ENCODE peak calls at places on chromosome 19, in five cellular contexts. D is ascending aorta, G is endothelial cell, K is cardiac muscle cell, B is GM10248. M is an unnamed sample.

GRCh38 chr19:39915101-39915847 is 19.2 kb downstream of the FCGBP start:
- DNase-seq in D (no peak), G (no peak), K (no peak), B (peak), M (peak)

GRCh38 chr19:15935167-15935702 is 906 bp upstream of the CYP4F11 start:
- DNase-seq in D (no peak), G (no peak), K (no peak), B (no peak), M (no peak)

GRCh38 chr19:4503224-4504170 is 14.8 kb downstream of the PLIN4 start:
- DNase-seq in D (no peak), G (no peak), K (no peak), B (no peak), M (no peak)

GRCh38 chr19:46299004-46299509 is 2.2 kb downstream of the HIF3A start:
- DNase-seq in D (peak), G (no peak), K (peak), B (no peak), M (peak)

GRCh38 chr19:38735257-38735686 is 9.0 kb downstream of the CAPN12 start:
- DNase-seq in D (no peak), G (no peak), K (no peak), B (peak), M (no peak)

GRCh38 chr19:10546817-10547216 is 3.1 kb downstream of the ATG4D start:
- DNase-seq in D (no peak), G (no peak), K (no peak), B (no peak), M (no peak)

GRCh38 chr19:31883299-31883990 is 462.0 kb upstream of the ZNF507 start:
- DNase-seq in D (no peak), G (no peak), K (no peak), B (no peak), M (no peak)

GRCh38 chr19:40503300-40503699 is 36.5 kb downstream of the SPTBN4 start:
- DNase-seq in D (no peak), G (no peak), K (no peak), B (peak), M (no peak)

GRCh38 chr19:7850429-7850819 is 20.4 kb downstream of the EVI5L start:
- DNase-seq in D (no peak), G (no peak), K (no peak), B (no peak), M (no peak)

GRCh38 chr19:29697523-29698261 is 17.4 kb downstream of the C19orf12 start:
- DNase-seq in D (no peak), G (no peak), K (no peak), B (no peak), M (no peak)

GRCh38 chr19:44927746-44928145 is 13.3 kb downstream of the APOC1 start:
- DNase-seq in D (no peak), G (no peak), K (peak), B (no peak), M (no peak)

GRCh38 chr19:4968462-4969291 is at the start of gene KDM4B:
- DNase-seq in D (peak), G (peak), K (peak), B (peak), M (peak)

GRCh38 chr19:38079926-38080380 is 144.1 kb downstream of the DPF1 start:
- DNase-seq in D (no peak), G (no peak), K (peak), B (peak), M (no peak)

GRCh38 chr19:48671456-48671995 is 1.3 kb downstream of the NTN5 start:
- DNase-seq in D (no peak), G (no peak), K (no peak), B (no peak), M (no peak)

GRCh38 chr19:24004166-24004565 is 82.8 kb upstream of the ZNF254 start:
- DNase-seq in D (no peak), G (no peak), K (no peak), B (no peak), M (no peak)

GRCh38 chr19:9323557-9323918 is 441 bp upstream of the ZNF559 start:
- DNase-seq in D (peak), G (no peak), K (peak), B (peak), M (no peak)
- TF ChIP-seq CTCF in D (no peak), G (no peak), K (no peak), B (no peak), M (no peak)

DNA sequence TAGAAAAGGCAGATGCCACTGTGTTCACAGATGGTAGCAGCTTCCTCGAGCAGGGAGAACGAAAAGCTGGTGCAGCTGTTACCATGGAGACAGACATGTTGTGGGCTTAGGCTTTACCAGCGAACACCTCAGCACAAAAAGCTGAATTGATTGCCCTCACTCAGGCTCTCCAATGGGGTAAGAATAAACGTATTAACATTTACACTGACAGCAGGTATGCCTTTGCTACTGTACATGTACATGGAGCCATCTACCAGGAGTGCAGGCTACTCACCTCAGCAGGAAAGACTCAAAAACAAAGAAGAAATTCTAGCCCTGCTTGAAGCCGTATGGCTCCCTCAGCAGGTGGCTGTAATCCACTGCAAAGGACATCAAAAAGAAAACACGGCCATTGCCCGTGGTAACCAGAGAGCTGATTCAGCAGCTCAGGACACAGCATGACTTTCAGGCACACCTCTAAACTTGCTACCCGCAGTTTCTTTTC is 197.7 kb downstream of the ZNF737 start:
- DNase-seq in D (no peak), G (peak), K (no peak), B (no peak), M (no peak)
- TF ChIP-seq CTCF in D (no peak), G (no peak), K (no peak), B (no peak), M (peak)

GRCh38 chr19:51514866-51515481 is 13.4 kb upstream of the SIGLEC12 start:
- DNase-seq in D (no peak), G (peak), K (peak), B (peak), M (no peak)

GRCh38 chr19:51508059-51508733 is 6.6 kb upstream of the SIGLEC12 start:
- DNase-seq in D (no peak), G (no peak), K (no peak), B (no peak), M (no peak)

GRCh38 chr19:51513968-51514367 is 12.4 kb upstream of the SIGLEC12 start:
- DNase-seq in D (no peak), G (no peak), K (no peak), B (no peak), M (no peak)

GRCh38 chr19:51509823-51510660 is 8.4 kb upstream of the SIGLEC12 start:
- DNase-seq in D (no peak), G (no peak), K (no peak), B (no peak), M (no peak)

GRCh38 chr19:51511353-51511752 is 9.8 kb upstream of the SIGLEC12 start:
- DNase-seq in D (no peak), G (peak), K (peak), B (no peak), M (no peak)
- TF ChIP-seq CTCF in D (no peak), G (peak), K (peak), B (peak), M (peak)

GRCh38 chr19:18590273-18591272 is 2.0 kb downstream of the REX1BD start:
- DNase-seq in D (no peak), G (peak), K (peak), B (no peak), M (peak)
- TF ChIP-seq CTCF in D (no peak), G (peak), K (peak), B (no peak), M (peak)

DNA sequence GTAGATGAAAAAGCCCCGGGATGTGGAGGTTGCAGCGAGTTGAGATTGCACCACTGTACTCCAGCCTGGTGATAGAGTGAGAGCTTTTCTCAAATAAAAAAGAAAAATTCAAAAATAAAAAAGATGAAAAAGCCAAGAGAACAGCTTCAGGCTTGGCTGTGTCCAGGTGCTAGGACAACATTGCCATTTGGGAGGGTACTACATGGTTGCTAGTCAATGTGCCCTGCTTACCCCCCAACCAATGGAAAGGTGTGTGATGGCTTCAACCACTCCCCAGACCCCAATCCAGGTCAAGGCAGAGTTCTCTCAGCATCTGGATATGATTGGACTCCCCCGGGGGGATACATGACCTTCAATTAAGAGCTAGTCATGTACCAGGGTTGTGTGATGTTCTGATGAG is 2.3 kb upstream of the ANKLE1 start:
- DNase-seq in D (no peak), G (no peak), K (no peak), B (no peak), M (no peak)
- TF ChIP-seq CTCF in D (no peak), G (no peak), K (no peak), B (no peak), M (no peak)

GRCh38 chr19:42023943-42024260 is 29.9 kb upstream of the ATP1A3 start:
- DNase-seq in D (no peak), G (no peak), K (no peak), B (no peak), M (no peak)
- TF ChIP-seq CTCF in D (no peak), G (peak), K (no peak), B (no peak), M (no peak)

GRCh38 chr19:50486823-50487515 is 10.3 kb upstream of the GARIN5A start:
- DNase-seq in D (no peak), G (no peak), K (peak), B (no peak), M (no peak)
- TF ChIP-seq CTCF in D (no peak), G (peak), K (peak), B (peak), M (peak)